ENCODE peak calls at places on chromosomes 13 and 19, in six cellular contexts. K is IMR-90, A is body of pancreas, Z is brain microvascular endothelial cell, B is prostate gland, M is tibial artery. E is an unnamed sample.
A peak's percentile ranks its signal among the peaks of the same experiment; 100 is the strongest.

GRCh38 chr19:47414469-47414868 is 4.9 kb downstream of the MEIS3 start:
- DNase-seq in K (no peak), A (no peak), Z (no peak), B (no peak), M (no peak), E (no peak)

GRCh38 chr13:26978081-26978860 is 193.3 kb downstream of the USP12 start:
- DNase-seq in K (no peak), A (no peak), Z (no peak), B (no peak), M (no peak), E (peak; percentile 75)

GRCh38 chr19:13347351-13347750 is 158.9 kb downstream of the CACNA1A start:
- DNase-seq in K (no peak), A (no peak), Z (no peak), B (no peak), M (no peak), E (no peak)

GRCh38 chr13:112715715-112716460 is 26.1 kb downstream of the ATP11A start:
- DNase-seq in K (no peak), A (no peak), Z (no peak), B (no peak), M (peak; percentile 62), E (no peak)

GRCh38 chr19:7926021-7926726 is at the start of gene CTXN1:
- DNase-seq in K (no peak), A (peak; percentile 79), Z (no peak), B (peak; percentile 69), M (peak; percentile 84), E (peak; percentile 83)

GRCh38 chr19:53086949-53087348 is 16.3 kb downstream of the ZNF160 start:
- DNase-seq in K (peak; percentile 32), A (no peak), Z (peak; percentile 88), B (no peak), M (no peak), E (no peak)

GRCh38 chr19:47776568-47776967 is 1.9 kb upstream of the SELENOW start:
- DNase-seq in K (no peak), A (no peak), Z (no peak), B (peak; percentile 40), M (no peak), E (peak; percentile 46)

GRCh38 chr19:45526971-45527370 is 19.7 kb downstream of the VASP start:
- DNase-seq in K (no peak), A (no peak), Z (no peak), B (no peak), M (no peak), E (no peak)

GRCh38 chr13:47213057-47213456 is 316.2 kb upstream of the HTR2A start:
- DNase-seq in K (peak; percentile 16), A (no peak), Z (no peak), B (no peak), M (no peak), E (no peak)

GRCh38 chr19:34366670-34367423 is 1.9 kb downstream of the GPI start:
- DNase-seq in K (peak; percentile 74), A (no peak), Z (peak; percentile 12), B (no peak), M (no peak), E (peak; percentile 30)

GRCh38 chr19:57363734-57364181 is 407 bp downstream of the TRAPPC2B start:
- DNase-seq in K (peak; percentile 12), A (no peak), Z (peak; percentile 18), B (no peak), M (no peak), E (no peak)

GRCh38 chr19:42154471-42155323 is 22.5 kb upstream of the POU2F2 start:
- DNase-seq in K (no peak), A (no peak), Z (no peak), B (no peak), M (no peak), E (no peak)

GRCh38 chr19:15280915-15281683 is 48.9 kb upstream of the EPHX3 start:
- DNase-seq in K (peak; percentile 89), A (peak; percentile 69), Z (peak; percentile 69), B (peak; percentile 79), M (peak; percentile 92), E (peak; percentile 61)

GRCh38 chr19:3285647-3286176 is 61.3 kb downstream of the CELF5 start:
- DNase-seq in K (no peak), A (no peak), Z (no peak), B (no peak), M (no peak), E (no peak)

GRCh38 chr13:40026174-40026585 is 370.7 kb downstream of the COG6 start:
- DNase-seq in K (peak; percentile 11), A (no peak), Z (peak; percentile 26), B (no peak), M (no peak), E (no peak)

GRCh38 chr13:24911135-24911524 is 147.2 kb downstream of the RNF17 start:
- DNase-seq in K (peak; percentile 74), A (no peak), Z (peak; percentile 55), B (no peak), M (no peak), E (no peak)

GRCh38 chr13:103788061-103788652 is 721.9 kb upstream of the SLC10A2 start:
- DNase-seq in K (no peak), A (no peak), Z (peak; percentile 14), B (no peak), M (no peak), E (no peak)

GRCh38 chr13:96824110-96824509 is 170.2 kb downstream of the OXGR1 start:
- DNase-seq in K (no peak), A (no peak), Z (no peak), B (no peak), M (no peak), E (no peak)

GRCh38 chr13:87147076-87147475 is 524.1 kb upstream of the SLITRK5 start:
- DNase-seq in K (peak; percentile 76), A (no peak), Z (no peak), B (no peak), M (no peak), E (no peak)

GRCh38 chr13:33286143-33286542 is 588 bp upstream of the STARD13 start:
- DNase-seq in K (no peak), A (no peak), Z (no peak), B (no peak), M (no peak), E (peak; percentile 45)

GRCh38 chr19:4911314-4911713 is 2.0 kb downstream of the UHRF1 start:
- DNase-seq in K (peak; percentile 25), A (no peak), Z (peak; percentile 14), B (no peak), M (no peak), E (no peak)

GRCh38 chr13:50074843-50075242 is 59.6 kb downstream of the KCNRG start:
- DNase-seq in K (no peak), A (no peak), Z (no peak), B (no peak), M (no peak), E (no peak)

GRCh38 chr13:50073340-50073739 is 58.1 kb downstream of the KCNRG start:
- DNase-seq in K (no peak), A (no peak), Z (no peak), B (no peak), M (no peak), E (no peak)

GRCh38 chr13:50072676-50073075 is 57.4 kb downstream of the KCNRG start:
- DNase-seq in K (no peak), A (no peak), Z (no peak), B (no peak), M (no peak), E (no peak)

GRCh38 chr13:50078512-50079277 is 63.5 kb downstream of the KCNRG start:
- DNase-seq in K (no peak), A (no peak), Z (no peak), B (no peak), M (no peak), E (no peak)

GRCh38 chr13:50075619-50076097 is 60.4 kb downstream of the KCNRG start:
- DNase-seq in K (no peak), A (no peak), Z (no peak), B (no peak), M (no peak), E (no peak)
- H3K36me3 ChIP-seq in K (peaks cover 4% of the 10 kb centered on the region), A (no peaks in the 10 kb centered on the region), Z (no peaks in the 10 kb centered on the region), B (no peaks in the 10 kb centered on the region), M (no peaks in the 10 kb centered on the region), E (no peaks in the 10 kb centered on the region)

GRCh38 chr19:39248806-39249205 is at the start of gene IFNL4:
- DNase-seq in K (no peak), A (no peak), Z (no peak), B (no peak), M (no peak), E (no peak)

GRCh38 chr19:39254539-39255345 is 6.1 kb upstream of the IFNL4 start:
- DNase-seq in K (no peak), A (no peak), Z (no peak), B (no peak), M (no peak), E (peak; percentile 30)

GRCh38 chr19:39253374-39254149 is 4.9 kb upstream of the IFNL4 start:
- DNase-seq in K (no peak), A (no peak), Z (no peak), B (no peak), M (no peak), E (no peak)

GRCh38 chr19:39251081-39251480 is 2.4 kb upstream of the IFNL4 start:
- DNase-seq in K (no peak), A (no peak), Z (no peak), B (no peak), M (no peak), E (no peak)

DNA sequence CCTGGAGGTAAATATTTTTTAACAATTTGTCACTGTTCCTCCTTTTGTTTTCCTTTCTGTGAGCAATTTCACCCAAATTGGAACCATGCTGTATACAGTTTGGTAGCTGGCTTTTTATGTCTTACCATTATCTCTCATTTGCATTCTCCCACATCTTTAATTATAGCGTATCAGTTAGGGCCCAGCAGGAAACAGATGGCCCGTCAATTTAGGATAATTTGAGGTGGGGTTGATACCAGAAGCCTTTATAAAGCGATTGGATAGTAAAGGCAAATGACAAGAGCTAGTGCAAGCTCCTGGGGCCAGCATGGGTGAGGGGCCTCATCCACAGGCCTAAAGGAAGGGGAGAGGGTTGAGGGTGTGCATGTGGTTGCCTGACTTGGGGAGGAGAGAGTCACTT is 3.8 kb upstream of the IFNL4 start:
- DNase-seq in K (no peak), A (no peak), Z (no peak), B (no peak), M (no peak), E (no peak)
- H3K27me3 ChIP-seq in K (peaks cover 53% of the 10 kb centered on the region), A (peaks cover 9% of the 10 kb centered on the region), Z (peaks cover 39% of the 10 kb centered on the region), B (peaks cover 6% of the 10 kb centered on the region), M (peaks cover 59% of the 10 kb centered on the region), E (peaks cover 14% of the 10 kb centered on the region)

DNA sequence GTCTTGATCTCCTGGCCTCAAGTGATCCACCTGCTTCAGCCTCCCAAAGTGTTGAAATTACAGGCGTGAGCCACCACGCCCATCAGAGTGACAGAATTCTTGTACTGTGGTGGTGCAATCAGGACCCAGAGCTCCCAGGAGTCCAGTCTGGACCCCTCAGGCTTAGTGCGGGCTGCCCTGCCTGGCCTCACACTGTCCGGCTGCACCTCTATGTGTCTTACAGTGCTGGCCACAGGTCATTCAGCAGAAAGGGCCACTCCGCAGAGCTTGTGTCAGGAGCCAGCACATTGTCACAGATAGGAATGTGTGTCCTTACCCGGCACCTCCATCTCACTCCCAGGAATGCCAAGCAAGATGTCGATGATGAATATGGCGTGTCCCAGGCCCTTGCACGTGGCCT is 49.2 kb downstream of the SMARCA4 start:
- DNase-seq in K (no peak), A (no peak), Z (no peak), B (no peak), M (no peak), E (no peak)
- H3K36me3 ChIP-seq in K (peaks cover 64% of the 10 kb centered on the region), A (peaks cover 34% of the 10 kb centered on the region), Z (peaks cover 68% of the 10 kb centered on the region), B (peaks cover 17% of the 10 kb centered on the region), M (peaks cover 56% of the 10 kb centered on the region), E (peaks cover 5% of the 10 kb centered on the region)

DNA sequence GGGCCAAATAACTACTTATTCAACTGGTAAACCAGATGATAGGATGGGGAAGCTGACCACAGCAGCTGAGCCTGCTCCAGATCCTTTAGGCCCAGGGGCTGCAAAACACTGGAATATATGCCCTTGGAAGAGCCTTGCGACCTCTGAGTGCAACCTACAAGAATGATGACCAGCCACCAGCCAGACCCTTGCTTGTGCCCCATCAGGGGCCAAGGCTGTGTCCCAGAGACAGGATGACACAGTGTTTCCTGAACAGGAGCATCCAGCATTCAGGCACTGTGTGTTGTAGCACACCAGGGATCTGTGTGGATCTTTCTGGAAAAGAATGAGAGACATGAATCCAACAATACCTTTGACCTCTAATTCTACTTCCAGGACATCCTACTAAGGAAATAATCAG is 14.5 kb downstream of the GJA3 start:
- DNase-seq in K (no peak), A (no peak), Z (no peak), B (no peak), M (no peak), E (no peak)
- H3K27me3 ChIP-seq in K (peaks cover 19% of the 10 kb centered on the region), A (peaks cover 18% of the 10 kb centered on the region), Z (peaks cover 31% of the 10 kb centered on the region), B (peaks cover 11% of the 10 kb centered on the region), M (peaks cover 68% of the 10 kb centered on the region), E (peaks cover 22% of the 10 kb centered on the region)

E was measured in colonic mucosa.